ENCODE peak calls at places on chromosomes 7 and 10, in five cellular contexts. R is HFFc6, J is nephron progenitor cell, U is heart right ventricle, K is fibroblast of the aortic adventitia. X is an unnamed sample.

GRCh38 chr7:139127648-139128047 is 18.1 kb upstream of the ZC3HAV1 start:
- DNase-seq in R (no peak), J (no peak), U (no peak), K (peak), X (no peak)

GRCh38 chr10:25393621-25394020 is 218.8 kb downstream of the GPR158 start:
- DNase-seq in R (no peak), J (no peak), U (no peak), K (no peak), X (no peak)

GRCh38 chr7:26919906-26920530 is 55.6 kb upstream of the SKAP2 start:
- DNase-seq in R (no peak), J (no peak), U (no peak), K (no peak), X (no peak)

GRCh38 chr7:6615853-6616555 is 594 bp downstream of the ZNF853 start:
- DNase-seq in R (no peak), J (peak), U (no peak), K (no peak), X (no peak)

GRCh38 chr7:87001214-87001613 is 58.2 kb downstream of the ELAPOR2 start:
- DNase-seq in R (no peak), J (no peak), U (no peak), K (peak), X (no peak)

GRCh38 chr7:70486977-70487376 is 645.0 kb upstream of the GALNT17 start:
- DNase-seq in R (no peak), J (no peak), U (no peak), K (no peak), X (no peak)

GRCh38 chr10:92544296-92544695 is 29.6 kb downstream of the IDE start:
- DNase-seq in R (peak), J (no peak), U (no peak), K (peak), X (no peak)

GRCh38 chr7:87575521-87575920 is 25.2 kb downstream of the ABCB1 start:
- DNase-seq in R (no peak), J (no peak), U (no peak), K (no peak), X (no peak)

GRCh38 chr10:97422921-97423420 is 3.0 kb upstream of the PGAM1 start:
- DNase-seq in R (peak), J (no peak), U (no peak), K (peak), X (no peak)

GRCh38 chr7:134777470-134777869 is 2.0 kb upstream of the CALD1 start:
- DNase-seq in R (no peak), J (no peak), U (no peak), K (no peak), X (no peak)

GRCh38 chr7:50346548-50347497 is 42.3 kb downstream of the IKZF1 start:
- DNase-seq in R (peak), J (no peak), U (no peak), K (no peak), X (no peak)

GRCh38 chr10:84118395-84119006 is 20.8 kb upstream of the GHITM start:
- DNase-seq in R (no peak), J (no peak), U (no peak), K (no peak), X (no peak)

GRCh38 chr10:84108797-84109196 is 30.5 kb upstream of the GHITM start:
- DNase-seq in R (no peak), J (no peak), U (no peak), K (no peak), X (no peak)

GRCh38 chr10:84117683-84118394 is 21.5 kb upstream of the GHITM start:
- DNase-seq in R (no peak), J (no peak), U (no peak), K (no peak), X (no peak)

GRCh38 chr10:84114088-84114667 is 25.1 kb upstream of the GHITM start:
- DNase-seq in R (no peak), J (no peak), U (no peak), K (no peak), X (no peak)
- TF ChIP-seq CTCF in R (peak), J (peak), U (no peak), K (no peak), X (peak)

GRCh38 chr10:24383681-24384106 is 174.8 kb downstream of the KIAA1217 start:
- DNase-seq in R (peak), J (peak), U (peak), K (peak), X (peak)
- TF ChIP-seq CTCF in R (peak), J (peak), U (peak), K (peak), X (peak)

GRCh38 chr10:115432188-115432819 is 339.1 kb downstream of the ATRNL1 start:
- DNase-seq in R (no peak), J (no peak), U (no peak), K (no peak), X (no peak)
- TF ChIP-seq CTCF in R (peak), J (no peak), U (no peak), K (no peak), X (peak)

DNA sequence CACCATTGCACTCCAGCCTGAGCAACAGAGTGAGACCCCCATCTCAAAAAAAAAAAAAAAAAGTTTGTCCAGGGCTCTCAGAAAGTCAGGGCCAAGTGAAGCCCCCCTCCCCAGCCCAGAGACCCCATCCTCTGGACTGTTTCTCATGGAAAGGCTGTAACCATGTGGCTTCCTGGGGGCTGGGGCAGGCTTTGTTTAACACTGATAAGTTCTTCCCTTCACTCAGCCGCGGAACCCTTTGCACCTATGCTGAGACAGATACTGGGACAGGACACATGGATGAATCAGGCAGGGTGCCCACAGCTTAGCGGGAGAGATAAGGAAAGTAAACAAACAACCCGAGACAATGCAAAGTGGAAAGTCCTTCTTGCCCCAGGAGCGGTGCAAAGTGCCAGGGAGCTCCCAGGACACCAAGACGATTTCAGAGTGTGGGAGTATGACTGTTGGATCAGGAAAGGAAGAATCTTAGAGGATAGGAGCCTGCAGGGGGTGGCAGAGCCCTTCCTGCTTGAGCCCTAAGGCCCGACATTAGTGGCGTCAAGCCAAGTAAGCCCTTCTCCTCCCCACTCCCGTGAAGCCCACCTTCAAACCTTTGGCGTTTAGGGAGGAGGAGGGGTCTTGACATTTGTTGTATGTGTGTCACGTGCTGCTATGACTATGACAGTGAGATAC is 11.6 kb downstream of the MLXIPL start:
- DNase-seq in R (peak), J (no peak), U (no peak), K (peak), X (no peak)
- TF ChIP-seq CTCF in R (peak), J (no peak), U (no peak), K (peak), X (no peak)

DNA sequence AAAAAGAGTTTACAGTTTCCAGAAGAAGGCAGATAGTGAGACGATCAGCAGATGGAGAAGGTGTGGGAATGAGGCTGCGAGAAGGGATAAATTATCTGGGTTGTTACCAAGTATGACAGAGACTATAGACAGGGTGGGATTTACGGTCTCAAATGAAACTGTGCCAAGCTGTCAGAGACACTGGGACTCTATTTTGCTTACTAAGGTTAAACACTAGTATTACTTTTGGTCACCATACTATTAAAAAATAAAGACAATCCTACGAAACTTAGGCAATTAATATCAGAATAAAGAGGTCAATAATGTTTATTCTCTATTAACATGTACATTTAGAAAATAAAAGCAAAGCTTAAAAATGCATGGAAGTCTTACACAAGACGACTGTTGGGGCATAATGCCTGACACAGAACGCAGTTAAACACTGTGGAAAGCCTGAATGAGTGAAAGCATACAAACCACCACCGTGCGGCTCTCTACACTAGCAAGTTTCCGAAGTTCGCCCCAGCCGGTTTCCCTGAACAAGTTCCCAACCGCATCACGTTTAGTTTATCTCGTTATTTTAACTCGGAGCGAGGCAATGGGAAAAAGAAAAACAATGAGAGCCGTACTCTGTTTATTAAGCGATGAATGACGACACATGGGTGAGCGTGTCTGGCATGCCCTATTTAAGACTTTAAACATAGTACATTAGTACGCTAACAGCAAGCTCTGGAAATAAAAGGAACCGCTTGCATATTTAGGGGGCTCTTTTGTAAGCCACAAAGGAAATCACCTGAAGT is 911 bp upstream of the CC2D2B start:
- DNase-seq in R (peak), J (peak), U (no peak), K (peak), X (peak)
- TF ChIP-seq CTCF in R (no peak), J (no peak), U (no peak), K (peak), X (peak)

DNA sequence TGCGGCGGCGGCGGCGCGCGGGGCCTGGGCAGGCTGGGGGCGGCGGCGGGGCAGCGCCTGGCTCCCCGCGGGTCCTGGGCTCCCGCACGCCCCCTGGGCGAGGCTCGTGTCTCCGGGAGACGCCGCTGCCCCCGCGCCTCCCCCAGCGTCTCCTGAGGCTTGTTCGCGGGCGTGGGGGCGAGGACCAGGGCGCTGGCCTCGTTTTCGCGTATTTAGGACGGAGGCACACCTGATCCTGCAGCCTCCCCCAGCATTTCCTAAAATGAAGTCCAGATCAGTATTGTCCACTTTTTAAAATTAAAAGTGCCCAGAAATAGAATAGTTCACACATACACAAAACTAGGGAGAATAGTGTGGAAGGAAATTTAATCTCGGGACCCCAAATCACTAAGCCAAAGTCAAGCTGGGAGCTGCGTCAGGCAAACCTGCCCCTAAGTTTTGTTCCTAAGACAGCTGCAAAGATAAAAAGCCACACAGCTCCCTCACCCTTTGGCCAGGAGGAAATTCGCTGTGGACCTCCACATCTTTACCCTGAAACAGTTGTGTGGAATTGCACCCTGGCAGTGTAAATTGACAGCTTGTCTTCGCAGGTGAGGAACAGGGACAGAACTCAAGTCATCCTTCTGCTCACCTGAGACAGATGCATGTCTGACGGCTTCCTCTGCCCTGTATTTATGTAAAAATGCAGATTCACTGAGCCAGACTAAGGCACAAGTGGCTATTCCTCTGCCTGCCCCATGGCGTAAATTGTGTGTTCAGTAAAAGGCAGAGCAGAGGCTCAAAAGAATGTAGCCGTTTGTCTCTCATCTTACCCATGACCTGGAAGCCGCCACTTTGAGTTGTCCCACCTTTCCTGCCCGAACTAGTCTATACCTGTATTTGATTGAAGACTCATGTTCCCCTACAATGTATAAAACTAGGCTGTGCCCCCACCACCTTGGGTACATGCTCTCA is 740 bp downstream of the GALNT11 start:
- DNase-seq in R (no peak), J (no peak), U (no peak), K (peak), X (no peak)
- TF ChIP-seq CTCF in R (peak), J (no peak), U (no peak), K (no peak), X (no peak)

GRCh38 chr7:129494041-129494440 is 8.3 kb upstream of the SMKR1 start:
- DNase-seq in R (peak), J (no peak), U (no peak), K (peak), X (no peak)
- TF ChIP-seq CTCF in R (no peak), J (no peak), U (no peak), K (no peak), X (no peak)

GRCh38 chr7:23205861-23206510 is 24.1 kb downstream of the NUP42 start:
- DNase-seq in R (no peak), J (no peak), U (peak), K (no peak), X (no peak)
- TF ChIP-seq CTCF in R (no peak), J (no peak), U (no peak), K (no peak), X (no peak)

GRCh38 chr7:105389889-105390288 is 1.2 kb upstream of the SRPK2 start:
- DNase-seq in R (no peak), J (no peak), U (no peak), K (no peak), X (no peak)
- TF ChIP-seq CTCF in R (no peak), J (no peak), U (no peak), K (no peak), X (no peak)

GRCh38 chr10:114232777-114233176 is 6.3 kb upstream of the VWA2 start:
- DNase-seq in R (no peak), J (no peak), U (no peak), K (no peak), X (no peak)

GRCh38 chr10:114228156-114228555 is 10.9 kb upstream of the VWA2 start:
- DNase-seq in R (no peak), J (no peak), U (no peak), K (no peak), X (no peak)

GRCh38 chr10:114234132-114234531 is 4.9 kb upstream of the VWA2 start:
- DNase-seq in R (no peak), J (no peak), U (no peak), K (no peak), X (no peak)

GRCh38 chr10:114239117-114239993 is at the start of gene VWA2:
- DNase-seq in R (no peak), J (peak), U (peak), K (no peak), X (peak)

DNA sequence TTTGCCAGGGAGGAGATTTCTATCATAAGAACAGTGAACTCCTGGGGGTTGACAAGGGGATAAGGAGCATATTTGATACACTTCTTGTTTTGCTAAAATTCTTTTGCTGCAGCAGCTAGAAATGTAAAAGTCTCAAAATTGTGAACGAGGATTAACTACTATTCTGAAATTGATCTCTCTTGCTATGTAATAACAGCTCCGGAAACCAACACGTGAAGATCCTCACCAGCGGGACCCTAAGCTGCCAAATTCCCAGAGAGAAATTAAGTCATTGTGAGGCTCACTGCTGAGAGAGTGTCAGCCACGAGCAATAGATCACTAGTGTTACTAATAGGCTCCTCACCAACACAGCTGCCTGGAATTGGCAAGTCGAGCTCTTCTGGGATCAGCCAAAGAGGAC is 5.6 kb upstream of the VWA2 start:
- DNase-seq in R (no peak), J (no peak), U (no peak), K (no peak), X (no peak)
- TF ChIP-seq CTCF in R (no peak), J (no peak), U (no peak), K (no peak), X (no peak)

X was measured in GM10248.